ENCODE peak calls at places on chromosomes 16 and 17, in ten cellular contexts. R, L, O, T, B, W, Q, V, N and S are unnamed samples.

GRCh38 chr17:36944488-36945040 is 4.2 kb upstream of the AATF start:
- DNase-seq in R (no peak), L (no peak), O (no peak), T (no peak), B (no peak), W (no peak), Q (no peak), V (no peak), N (no peak), S (no peak)

GRCh38 chr17:74730491-74731346 is 6.3 kb upstream of the RAB37 start:
- DNase-seq in R (no peak), L (no peak), O (no peak), T (no peak), B (no peak), W (no peak), Q (peak; percentile 26), V (no peak), N (no peak), S (no peak)

GRCh38 chr17:62865586-62865985 is 57.5 kb upstream of the MARCHF10 start:
- DNase-seq in R (no peak), L (no peak), O (no peak), T (no peak), B (no peak), W (no peak), Q (no peak), V (no peak), N (no peak), S (no peak)

GRCh38 chr17:3029213-3029913 is 34.0 kb downstream of the OR1D5 start:
- DNase-seq in R (no peak), L (no peak), O (no peak), T (peak; percentile 72), B (no peak), W (no peak), Q (no peak), V (peak; percentile 41), N (peak; percentile 17), S (no peak)

GRCh38 chr17:82212331-82213250 is at the start of gene CCDC57:
- DNase-seq in R (peak; percentile 76), L (peak; percentile 76), O (no peak), T (peak; percentile 75), B (no peak), W (peak; percentile 76), Q (peak; percentile 85), V (peak; percentile 89), N (peak; percentile 88), S (peak; percentile 9)

GRCh38 chr16:68072038-68072695 is 13.0 kb upstream of the NFATC3 start:
- DNase-seq in R (peak; percentile 31), L (no peak), O (no peak), T (no peak), B (peak; percentile 55), W (peak; percentile 89), Q (no peak), V (peak; percentile 63), N (peak; percentile 67), S (no peak)

GRCh38 chr17:18145811-18146210 is 37.3 kb downstream of the MYO15A start:
- DNase-seq in R (no peak), L (no peak), O (no peak), T (no peak), B (no peak), W (no peak), Q (no peak), V (no peak), N (no peak), S (no peak)

GRCh38 chr17:45149669-45150603 is 1.7 kb downstream of the HEXIM1 start:
- DNase-seq in R (peak; percentile 63), L (peak; percentile 66), O (no peak), T (peak; percentile 74), B (peak; percentile 46), W (no peak), Q (peak; percentile 76), V (peak; percentile 85), N (peak; percentile 80), S (no peak)

GRCh38 chr16:23753908-23754593 is 775 bp upstream of the CHP2 start:
- DNase-seq in R (no peak), L (no peak), O (no peak), T (no peak), B (no peak), W (no peak), Q (no peak), V (no peak), N (no peak), S (no peak)

GRCh38 chr16:86078121-86078600 is 179.2 kb downstream of the IRF8 start:
- DNase-seq in R (peak; percentile 51), L (no peak), O (no peak), T (no peak), B (no peak), W (no peak), Q (peak; percentile 13), V (peak; percentile 55), N (no peak), S (no peak)

GRCh38 chr16:23359092-23359760 is 57.1 kb downstream of the SCNN1B start:
- DNase-seq in R (no peak), L (no peak), O (no peak), T (no peak), B (no peak), W (no peak), Q (no peak), V (no peak), N (no peak), S (no peak)

GRCh38 chr17:21125862-21126261 is 902 bp upstream of the DHRS7B start:
- DNase-seq in R (no peak), L (no peak), O (no peak), T (no peak), B (no peak), W (no peak), Q (no peak), V (no peak), N (no peak), S (no peak)
- H3K27ac ChIP-seq in R (no peak overlapping the region), L (no peak overlapping the region), O (no peak overlapping the region), T (no peak overlapping the region), B (no peak overlapping the region), W (no peak overlapping the region), Q (no peak overlapping the region), V (no peak overlapping the region), N (no peak overlapping the region), S (no peak overlapping the region)

GRCh38 chr17:48545539-48545938 is 630 bp upstream of the HOXB2 start:
- DNase-seq in R (no peak), L (no peak), O (no peak), T (no peak), B (no peak), W (no peak), Q (no peak), V (no peak), N (no peak), S (no peak)
- H3K27ac ChIP-seq in R (peak overlapping the region; percentile 97), L (no peak overlapping the region), O (no peak overlapping the region), T (peak overlapping the region; percentile 82), B (no peak overlapping the region), W (no peak overlapping the region), Q (no peak overlapping the region), V (peak overlapping the region; percentile 93), N (no peak overlapping the region), S (no peak overlapping the region)

GRCh38 chr16:84850714-84851113 is 30.9 kb downstream of the CRISPLD2 start:
- DNase-seq in R (no peak), L (no peak), O (no peak), T (no peak), B (no peak), W (no peak), Q (no peak), V (no peak), N (no peak), S (no peak)
- H3K27ac ChIP-seq in R (no peak overlapping the region), L (no peak overlapping the region), O (no peak overlapping the region), T (no peak overlapping the region), B (peak overlapping the region; percentile 86), W (no peak overlapping the region), Q (no peak overlapping the region), V (no peak overlapping the region), N (no peak overlapping the region), S (no peak overlapping the region)

GRCh38 chr16:69126221-69126620 is 6.2 kb downstream of the CHTF8 start:
- DNase-seq in R (no peak), L (no peak), O (no peak), T (no peak), B (no peak), W (no peak), Q (no peak), V (no peak), N (no peak), S (no peak)

GRCh38 chr16:69127966-69128510 is 4.3 kb downstream of the CHTF8 start:
- DNase-seq in R (no peak), L (no peak), O (no peak), T (no peak), B (no peak), W (no peak), Q (no peak), V (no peak), N (peak; percentile 33), S (no peak)

GRCh38 chr16:69119536-69119935 is 12.9 kb downstream of the CHTF8 start:
- DNase-seq in R (no peak), L (no peak), O (no peak), T (no peak), B (no peak), W (no peak), Q (no peak), V (no peak), N (peak; percentile 26), S (no peak)

GRCh38 chr16:69120096-69120664 is 12.2 kb downstream of the CHTF8 start:
- DNase-seq in R (no peak), L (no peak), O (no peak), T (no peak), B (no peak), W (no peak), Q (no peak), V (no peak), N (peak; percentile 16), S (no peak)

GRCh38 chr16:69123894-69124293 is 8.5 kb downstream of the CHTF8 start:
- DNase-seq in R (peak; percentile 83), L (peak; percentile 79), O (no peak), T (peak; percentile 56), B (peak; percentile 46), W (peak; percentile 55), Q (peak; percentile 76), V (no peak), N (peak; percentile 50), S (peak; percentile 21)
- H3K27ac ChIP-seq in R (no peak overlapping the region), L (no peak overlapping the region), O (no peak overlapping the region), T (no peak overlapping the region), B (no peak overlapping the region), W (no peak overlapping the region), Q (no peak overlapping the region), V (no peak overlapping the region), N (no peak overlapping the region), S (no peak overlapping the region)

DNA sequence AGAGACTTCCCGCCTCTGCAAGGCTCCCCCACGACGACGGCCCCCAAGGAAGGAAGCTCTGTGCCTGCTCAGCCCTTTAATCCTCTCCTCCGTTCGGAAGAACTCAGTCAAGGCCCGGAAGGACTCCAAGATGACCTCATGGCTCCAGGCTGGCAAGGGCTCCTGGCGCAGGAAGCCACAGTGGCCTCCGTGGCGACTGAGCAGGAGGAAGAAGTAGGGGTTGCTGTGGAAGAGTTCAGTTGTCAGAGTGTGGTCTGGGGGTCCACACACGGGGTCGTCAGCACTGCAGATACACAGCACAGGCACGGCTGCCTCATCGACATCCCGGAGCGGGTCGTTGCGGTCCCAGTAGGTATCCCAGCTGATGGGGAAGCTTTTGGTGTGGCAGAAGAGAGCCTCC is 4.2 kb downstream of the ABHD15 start:
- DNase-seq in R (no peak), L (no peak), O (no peak), T (no peak), B (no peak), W (no peak), Q (no peak), V (no peak), N (no peak), S (no peak)
- H3K27ac ChIP-seq in R (no peak overlapping the region), L (no peak overlapping the region), O (no peak overlapping the region), T (peak overlapping the region; percentile 20), B (no peak overlapping the region), W (no peak overlapping the region), Q (no peak overlapping the region), V (no peak overlapping the region), N (no peak overlapping the region), S (peak overlapping the region; percentile 33)